ENCODE peak calls at places on chromosomes 13 and 19, in six cellular contexts. W is dorsolateral prefrontal cortex, T is Panc1, D is hepatocyte, V is cardiac muscle cell, N is tibial artery. A is an unnamed sample.

GRCh38 chr13:44578064-44578394 is 1.9 kb upstream of the TSC22D1 start:
- DNase-seq in D (no peak), N (no peak), W (no peak), T (no peak), V (no peak), A (no peak)

GRCh38 chr19:42206871-42207755 is 10.4 kb downstream of the DEDD2 start:
- DNase-seq in W (no peak), T (no peak), D (no peak), N (no peak), V (no peak), A (no peak)

GRCh38 chr13:110491869-110492268 is 69.7 kb downstream of the RAB20 start:
- DNase-seq in V (no peak), N (no peak), W (no peak), D (no peak), T (no peak), A (no peak)

GRCh38 chr19:48395170-48395455 is 1.6 kb downstream of the GRIN2D start:
- DNase-seq in W (no peak), T (no peak), V (no peak), N (no peak), D (no peak), A (no peak)

GRCh38 chr13:113552079-113552478 is 32.5 kb upstream of the TFDP1 start:
- DNase-seq in N (peak; percentile 52), T (no peak), V (no peak), D (no peak), W (no peak), A (no peak)

GRCh38 chr19:38877781-38878574 is at the start of gene RINL:
- DNase-seq in W (no peak), T (no peak), N (no peak), D (peak; percentile 56), V (no peak), A (no peak)

GRCh38 chr13:39281539-39282150 is 243.4 kb downstream of the NHLRC3 start:
- DNase-seq in T (no peak), W (no peak), D (no peak), N (no peak), V (peak; percentile 69), A (no peak)

GRCh38 chr19:16825312-16826168 is 3.7 kb upstream of the SIN3B start:
- DNase-seq in W (peak; percentile 66), V (peak; percentile 86), N (no peak), D (peak; percentile 60), T (no peak), A (peak; percentile 65)

GRCh38 chr13:74132152-74132767 is 1.9 kb downstream of the KLF12 start:
- DNase-seq in W (no peak), D (peak; percentile 19), V (peak; percentile 20), N (no peak), T (no peak), A (no peak)

GRCh38 chr19:32397736-32398135 is 7.8 kb upstream of the DPY19L3 start:
- DNase-seq in W (no peak), D (peak; percentile 49), N (no peak), T (no peak), V (peak; percentile 78), A (peak; percentile 56)

GRCh38 chr19:927044-927706 is 1.3 kb downstream of the ARID3A start:
- DNase-seq in V (peak; percentile 71), W (no peak), N (peak; percentile 89), D (peak; percentile 85), T (no peak), A (no peak)

GRCh38 chr13:21232196-21232595 is 55.7 kb downstream of the MRPL57 start:
- DNase-seq in N (no peak), D (peak; percentile 19), T (no peak), V (peak; percentile 69), W (no peak), A (no peak)

GRCh38 chr19:1269065-1269477 is at the start of gene CIRBP:
- DNase-seq in T (no peak), V (peak; percentile 100), D (peak; percentile 100), W (peak; percentile 100), N (peak; percentile 100), A (peak; percentile 92)

GRCh38 chr19:46073268-46073922 is 32.6 kb upstream of the IGFL4 start:
- DNase-seq in D (no peak), V (no peak), T (no peak), W (no peak), N (no peak), A (no peak)

GRCh38 chr13:72284791-72285190 is 417.8 kb upstream of the DACH1 start:
- DNase-seq in N (no peak), V (no peak), W (no peak), T (no peak), D (no peak), A (no peak)

GRCh38 chr19:7063764-7064418 is 5.4 kb upstream of the MBD3L3 start:
- DNase-seq in V (no peak), T (no peak), N (no peak), D (no peak), W (no peak), A (no peak)

GRCh38 chr19:47379398-47379938 is 30.4 kb downstream of the DHX34 start:
- DNase-seq in D (no peak), T (no peak), W (peak; percentile 89), V (no peak), N (no peak), A (no peak)

GRCh38 chr13:102328909-102329308 is 72.9 kb downstream of the FGF14 start:
- DNase-seq in D (no peak), V (no peak), W (no peak), T (no peak), N (no peak), A (no peak)

GRCh38 chr19:28076628-28077027 is 1136.3 kb downstream of the UQCRFS1 start:
- DNase-seq in T (no peak), N (no peak), W (no peak), D (no peak), V (no peak), A (no peak)

GRCh38 chr19:39347332-39348227 is 5.4 kb downstream of the SAMD4B start:
- DNase-seq in D (no peak), V (peak; percentile 11), W (no peak), T (no peak), N (no peak), A (no peak)

GRCh38 chr13:42814868-42815267 is 33.5 kb downstream of the FAM216B start:
- DNase-seq in N (no peak), T (no peak), D (no peak), V (peak; percentile 78), W (no peak), A (no peak)

GRCh38 chr19:10193666-10194499 is 870 bp downstream of the DNMT1 start:
- DNase-seq in T (no peak), W (no peak), V (peak; percentile 35), D (peak; percentile 23), N (no peak), A (no peak)

GRCh38 chr13:110290153-110290552 is 16.8 kb downstream of the COL4A1 start:
- DNase-seq in N (no peak), V (no peak), D (no peak), W (no peak), T (no peak), A (no peak)

GRCh38 chr13:93861818-93862217 is 617.7 kb downstream of the DCT start:
- DNase-seq in N (no peak), W (no peak), T (no peak), V (peak; percentile 88), D (peak; percentile 48), A (peak; percentile 44)

GRCh38 chr19:42477117-42477516 is 34.4 kb upstream of the CXCL17 start:
- DNase-seq in V (no peak), D (no peak), T (no peak), W (no peak), N (no peak), A (no peak)

GRCh38 chr19:12543855-12544254 is 7.4 kb downstream of the ZNF564 start:
- DNase-seq in V (peak; percentile 41), W (no peak), T (no peak), D (no peak), N (no peak), A (no peak)

GRCh38 chr19:13995878-13996765 is 10.0 kb downstream of the RFX1 start:
- DNase-seq in W (no peak), T (no peak), N (no peak), V (no peak), D (no peak), A (no peak)

GRCh38 chr19:18160792-18161690 is 8.1 kb downstream of the PIK3R2 start:
- DNase-seq in W (no peak), V (peak; percentile 71), T (no peak), N (peak; percentile 82), D (peak; percentile 90), A (no peak)

GRCh38 chr19:18160441-18160791 is 7.5 kb downstream of the PIK3R2 start:
- DNase-seq in T (no peak), W (no peak), V (no peak), N (no peak), D (peak; percentile 6), A (no peak)

GRCh38 chr19:18159810-18160209 is 6.8 kb downstream of the PIK3R2 start:
- DNase-seq in N (no peak), W (no peak), T (no peak), D (no peak), V (no peak), A (no peak)

GRCh38 chr19:18164072-18164471 is 9.5 kb upstream of the IFI30 start:
- DNase-seq in N (no peak), V (no peak), D (no peak), W (no peak), T (no peak), A (no peak)

GRCh38 chr19:18161691-18162039 is 8.7 kb downstream of the PIK3R2 start:
- DNase-seq in T (no peak), W (no peak), D (no peak), V (no peak), N (no peak), A (no peak)
- TF ChIP-seq CTCF in T (no peak), W (no peak), D (no peak), V (no peak), N (no peak), A (no peak)

DNA sequence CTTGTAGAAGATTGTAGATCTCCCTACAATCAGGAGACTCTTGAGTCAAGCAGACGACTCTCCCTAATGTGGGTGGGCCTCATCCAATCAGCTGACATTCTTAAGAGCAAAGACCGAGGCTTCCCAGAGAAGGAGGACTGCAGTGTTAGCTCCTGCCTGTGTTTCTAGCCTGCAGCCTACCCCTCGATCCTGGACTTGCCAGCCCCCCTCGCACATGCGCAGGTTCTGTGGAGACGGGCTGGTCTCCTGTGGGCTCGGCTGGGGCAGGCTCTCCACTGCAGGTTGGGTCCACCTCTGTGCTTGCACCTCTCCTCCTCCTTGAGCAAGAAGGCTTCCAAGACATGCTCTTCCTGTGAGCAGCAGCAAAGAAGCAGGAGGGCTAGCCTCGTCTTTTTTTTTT is 185.2 kb upstream of the SOX1 start:
- DNase-seq in D (no peak), N (no peak), T (no peak), W (no peak), V (no peak), A (no peak)
- H3K27me3 ChIP-seq in D (peaks cover 4% of the 10 kb centered on the region), N (no peaks in the 10 kb centered on the region), T (no peaks in the 10 kb centered on the region), W (no peaks in the 10 kb centered on the region), V (peaks cover 48% of the 10 kb centered on the region), A (no peaks in the 10 kb centered on the region)

GRCh38 chr13:48412881-48413351 is at the start of gene LPAR6:
- DNase-seq in T (no peak), D (peak; percentile 64), V (peak; percentile 87), W (no peak), N (no peak), A (no peak)
- H3K4me3 ChIP-seq in T (peak within 1 kb of the TSS; percentile 54), D (peak within 1 kb of the TSS; percentile 47), V (peak within 1 kb of the TSS; percentile 10), W (peak within 1 kb of the TSS; percentile 34), N (peak within 1 kb of the TSS; percentile 53), A (peak within 1 kb of the TSS; percentile 50)

GRCh38 chr13:66492479-66492878 is 737.7 kb downstream of the PCDH9 start:
- DNase-seq in D (peak; percentile 6), T (no peak), V (no peak), N (no peak), W (no peak), A (no peak)
- TF ChIP-seq CTCF in D (peak; percentile 22), T (peak; percentile 22), V (no peak), N (no peak), W (no peak), A (no peak)

A was measured in kidney epithelial cell.